ENCODE peak calls at places on chromosomes 13 and 19, in five cellular contexts. T, J, Q, L and Y are unnamed samples.

GRCh38 chr19:2244122-2244411 is 5.1 kb upstream of the AMH start:
- DNase-seq in J (no peak), Q (no peak), T (no peak), L (no peak), Y (no peak)

GRCh38 chr13:31204592-31204991 is 4.8 kb downstream of the B3GLCT start:
- DNase-seq in Q (no peak), J (peak), T (no peak), L (no peak), Y (peak)

GRCh38 chr13:100541882-100542545 is 46.6 kb downstream of the GGACT start:
- DNase-seq in L (peak), Q (peak), T (no peak), J (no peak), Y (no peak)

GRCh38 chr13:66780814-66781213 is 449.3 kb downstream of the PCDH9 start:
- DNase-seq in T (no peak), L (no peak), J (no peak), Q (no peak), Y (peak)

GRCh38 chr13:45333973-45334922 is 6.7 kb downstream of the TPT1 start:
- DNase-seq in J (peak), T (peak), L (no peak), Q (no peak), Y (peak)

GRCh38 chr13:110444226-110444653 is 117.3 kb downstream of the RAB20 start:
- DNase-seq in L (no peak), J (peak), Q (no peak), T (no peak), Y (peak)

GRCh38 chr13:91375119-91375729 is 23.2 kb upstream of the GPC5 start:
- DNase-seq in T (no peak), Q (no peak), L (no peak), J (peak), Y (no peak)

GRCh38 chr19:45096700-45097099 is 3.7 kb downstream of the PPP1R37 start:
- DNase-seq in T (no peak), L (no peak), Q (no peak), J (no peak), Y (no peak)

GRCh38 chr19:29326849-29327840 is 114.2 kb upstream of the UQCRFS1 start:
- DNase-seq in T (no peak), J (no peak), Q (no peak), L (peak), Y (no peak)

GRCh38 chr19:19274716-19275115 is 1.6 kb upstream of the TM6SF2 start:
- DNase-seq in Q (peak), T (no peak), J (no peak), L (no peak), Y (no peak)

GRCh38 chr19:45136507-45137178 is 24.1 kb downstream of the NKPD1 start:
- DNase-seq in Q (no peak), L (no peak), T (no peak), J (no peak), Y (no peak)

GRCh38 chr13:31824705-31825512 is 85.6 kb downstream of the RXFP2 start:
- DNase-seq in T (no peak), J (peak), Q (no peak), L (no peak), Y (no peak)

GRCh38 chr13:29508874-29509249 is 86.6 kb downstream of the SLC7A1 start:
- DNase-seq in J (no peak), Q (no peak), L (no peak), T (no peak), Y (no peak)

GRCh38 chr19:4803736-4804695 is 12.5 kb downstream of the FEM1A start:
- DNase-seq in T (peak), J (peak), Q (peak), L (no peak), Y (peak)

GRCh38 chr19:10543420-10544241 is at the start of gene ATG4D:
- DNase-seq in T (peak), J (peak), Q (peak), L (no peak), Y (peak)

GRCh38 chr13:94705081-94705751 is 7.1 kb downstream of the SOX21 start:
- DNase-seq in J (no peak), Q (no peak), L (no peak), T (no peak), Y (no peak)

GRCh38 chr19:41263042-41263849 is 926 bp upstream of the HNRNPUL1 start:
- DNase-seq in T (peak), J (peak), Q (peak), L (peak), Y (peak)

GRCh38 chr19:49811328-49811727 is 1.8 kb downstream of the FUZ start:
- DNase-seq in Q (no peak), L (no peak), J (no peak), T (no peak), Y (no peak)

GRCh38 chr13:75907044-75907443 is 270.9 kb downstream of the LMO7 start:
- DNase-seq in L (no peak), Q (no peak), J (no peak), T (no peak), Y (no peak)

GRCh38 chr13:30033681-30034447 is 183.4 kb upstream of the UBL3 start:
- DNase-seq in T (no peak), L (no peak), J (peak), Q (no peak), Y (peak)

GRCh38 chr13:107421028-107421427 is 794.3 kb downstream of the LIG4 start:
- DNase-seq in T (no peak), L (no peak), J (no peak), Q (no peak), Y (no peak)

GRCh38 chr13:97544041-97544765 is 110.2 kb downstream of the RAP2A start:
- DNase-seq in Q (no peak), J (peak), L (no peak), T (no peak), Y (no peak)

GRCh38 chr13:52845766-52846566 is 2.5 kb downstream of the PCDH8 start:
- DNase-seq in T (no peak), Q (no peak), J (no peak), L (no peak), Y (peak)

GRCh38 chr13:94169783-94170513 is 309.5 kb downstream of the DCT start:
- DNase-seq in T (no peak), L (no peak), Q (peak), J (peak), Y (peak)

GRCh38 chr13:99800951-99801350 is 170.6 kb downstream of the ZIC5 start:
- DNase-seq in J (no peak), Q (no peak), T (no peak), L (no peak), Y (no peak)

GRCh38 chr19:17557461-17557860 is 2.0 kb downstream of the COLGALT1 start:
- DNase-seq in J (peak), L (peak), T (no peak), Q (no peak), Y (peak)

GRCh38 chr19:17555480-17555928 is at the start of gene COLGALT1:
- DNase-seq in T (peak), L (peak), J (peak), Q (peak), Y (peak)

GRCh38 chr19:17554968-17555479 is 425 bp upstream of the COLGALT1 start:
- DNase-seq in Q (no peak), T (no peak), J (no peak), L (no peak), Y (no peak)

GRCh38 chr19:17555929-17556813 is 722 bp downstream of the COLGALT1 start:
- DNase-seq in Q (peak), J (peak), T (peak), L (peak), Y (peak)

DNA sequence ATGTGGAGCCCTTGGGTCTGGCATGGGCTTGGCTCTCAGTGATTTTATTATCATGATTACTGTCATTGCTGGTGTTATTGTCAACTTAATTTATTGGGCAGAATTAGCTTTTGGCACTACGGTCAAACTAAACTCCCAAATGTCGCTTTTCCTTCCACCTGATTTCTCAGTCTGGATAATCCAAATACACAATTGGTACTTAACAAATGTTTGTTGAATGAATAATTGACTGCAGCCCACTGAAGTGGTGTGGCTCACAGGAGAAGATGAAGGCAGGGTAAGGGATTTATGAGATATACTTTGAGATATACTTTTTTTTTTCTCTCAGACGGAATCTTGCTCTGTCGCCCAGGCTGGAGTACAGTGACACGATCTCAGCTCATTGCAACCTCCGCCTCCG is 1.5 kb downstream of the COLGALT1 start:
- DNase-seq in J (no peak), T (no peak), L (no peak), Q (no peak), Y (no peak)
- H3K4me3 ChIP-seq in J (peak), T (peak), L (peak), Q (no peak), Y (peak)

GRCh38 chr19:1105217-1105872 is 1.6 kb downstream of the GPX4 start:
- DNase-seq in L (no peak), T (no peak), Q (no peak), J (peak), Y (no peak)
- TF ChIP-seq CTCF in L (no peak), T (no peak), Q (no peak), J (no peak), Y (no peak)

DNA sequence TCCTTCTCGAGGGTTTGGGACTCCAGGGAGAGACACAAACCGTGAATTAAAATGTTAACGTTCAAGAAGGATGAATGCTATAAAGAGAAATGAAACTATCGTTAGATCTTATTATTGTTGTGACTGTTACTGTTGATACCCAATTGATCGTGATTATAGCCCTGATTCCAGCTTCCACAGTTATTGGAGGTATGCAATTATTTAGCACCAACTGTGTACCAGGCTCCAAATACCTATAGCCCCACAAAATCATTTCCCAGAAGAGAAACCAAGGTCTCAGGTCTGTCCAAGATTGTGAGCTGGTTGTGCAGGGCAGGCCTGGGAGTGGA is 30.1 kb upstream of the NFIC start:
- DNase-seq in J (no peak), T (no peak), L (no peak), Q (no peak), Y (no peak)
- H3K4me3 ChIP-seq in J (no peak), T (no peak), L (no peak), Q (no peak), Y (no peak)

DNA sequence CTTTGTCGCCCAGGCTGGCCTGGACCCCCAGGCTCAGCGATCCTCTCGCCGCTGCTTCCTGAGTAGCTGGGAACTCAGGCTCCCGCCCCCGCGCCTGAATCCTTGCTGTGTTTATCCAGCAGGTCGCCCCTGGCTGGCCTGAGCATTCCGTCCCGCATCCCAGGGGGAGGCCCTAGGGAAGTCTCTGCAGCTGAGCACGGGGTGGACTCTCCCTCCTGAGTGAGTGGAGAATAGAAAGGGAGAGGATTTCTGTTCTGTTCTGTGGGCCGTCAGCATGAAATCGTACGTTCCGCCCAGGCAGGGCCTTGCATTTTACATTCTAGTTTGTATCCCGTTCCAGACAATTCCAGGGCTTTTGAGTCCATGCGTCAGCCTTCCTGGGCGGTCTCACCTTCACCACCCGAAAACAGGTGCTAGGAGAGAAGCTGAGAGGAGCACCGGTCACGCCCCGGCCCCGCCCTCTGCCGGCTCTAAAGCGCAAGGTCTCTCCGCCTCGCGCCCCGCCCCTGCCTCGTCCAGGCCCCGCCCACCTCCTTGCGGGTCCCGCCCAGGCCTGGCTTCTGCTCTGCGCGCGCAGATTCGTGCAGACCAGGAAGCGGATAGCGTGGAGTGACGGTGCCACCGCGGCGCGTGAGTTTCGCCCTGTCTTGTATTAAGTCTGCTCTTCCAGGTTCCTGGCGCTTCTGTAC is at the start of gene ZNF761:
- DNase-seq in Q (peak), T (peak), J (peak), L (peak), Y (peak)
- TF ChIP-seq CTCF in Q (peak), T (peak), J (peak), L (peak), Y (peak)

DNA sequence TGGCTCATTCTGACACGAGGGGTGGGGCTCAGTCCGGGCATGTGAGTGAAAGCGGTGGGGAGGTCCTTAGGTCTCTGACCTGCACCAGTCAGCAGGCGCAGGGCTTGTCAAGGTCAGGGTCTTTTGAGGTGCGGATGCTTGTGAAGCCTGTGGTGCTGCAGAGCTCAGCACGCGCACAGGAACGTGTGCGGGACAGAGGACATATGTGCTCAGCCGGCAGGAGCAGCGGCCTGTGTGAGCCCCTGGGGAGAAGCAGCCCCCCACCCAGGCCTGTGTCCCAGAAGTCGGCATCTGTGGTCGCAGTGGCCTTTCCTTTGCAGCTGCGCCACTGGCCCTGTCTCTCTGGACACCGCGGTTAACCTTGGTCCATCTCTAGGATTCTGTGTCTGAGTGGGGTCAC is 30.9 kb downstream of the ATP4B start:
- DNase-seq in Q (no peak), L (no peak), J (no peak), T (no peak), Y (no peak)
- H3K4me3 ChIP-seq in Q (no peak), L (no peak), J (no peak), T (no peak), Y (no peak)

GRCh38 chr19:9037415-9038062 is 27.3 kb upstream of the MUC16 start:
- DNase-seq in Q (no peak), T (no peak), L (no peak), J (no peak), Y (no peak)

DNA sequence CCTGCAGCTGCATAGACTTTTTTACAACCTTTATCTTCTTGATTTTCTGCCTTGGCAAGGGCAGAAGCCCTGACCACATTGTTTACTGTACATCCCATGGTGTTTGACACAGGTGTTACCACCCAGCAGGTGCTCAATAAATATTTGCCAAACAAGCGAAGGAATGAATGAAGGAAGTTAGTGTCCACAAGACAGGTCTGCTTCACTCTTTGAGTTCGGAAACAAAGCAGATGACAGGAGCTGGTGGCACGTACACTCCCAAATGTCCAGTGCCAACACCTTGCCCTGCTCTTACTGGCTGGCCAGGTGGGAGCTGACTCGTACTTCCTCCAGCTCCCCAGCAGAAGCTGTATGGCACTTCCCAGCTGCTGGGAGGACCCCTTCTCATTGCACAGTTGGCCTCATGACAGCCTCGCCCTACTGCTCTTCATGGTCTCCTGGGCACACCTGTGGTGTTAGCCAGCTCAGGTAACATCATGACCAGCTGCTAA is 22.0 kb upstream of the MUC16 start:
- DNase-seq in T (no peak), J (no peak), L (no peak), Q (no peak), Y (no peak)
- TF ChIP-seq CTCF in T (no peak), J (no peak), L (no peak), Q (no peak), Y (no peak)

GRCh38 chr19:664913-665443 is 2.0 kb upstream of the RNF126 start:
- DNase-seq in Q (peak), L (peak), T (peak), J (peak), Y (peak)
- H3K4me3 ChIP-seq in Q (no peak), L (peak), T (no peak), J (peak), Y (no peak)

GRCh38 chr13:98785968-98786367 is 33.5 kb upstream of the SLC15A1 start:
- DNase-seq in Q (no peak), L (no peak), J (no peak), T (no peak), Y (no peak)

GRCh38 chr13:98787173-98787572 is 34.7 kb upstream of the SLC15A1 start:
- DNase-seq in Q (no peak), L (no peak), J (no peak), T (no peak), Y (no peak)

GRCh38 chr13:98784666-98785065 is 32.2 kb upstream of the SLC15A1 start:
- DNase-seq in J (no peak), T (no peak), L (no peak), Q (no peak), Y (no peak)

GRCh38 chr13:98783856-98784478 is 31.5 kb upstream of the SLC15A1 start:
- DNase-seq in Q (no peak), L (no peak), J (no peak), T (no peak), Y (no peak)

DNA sequence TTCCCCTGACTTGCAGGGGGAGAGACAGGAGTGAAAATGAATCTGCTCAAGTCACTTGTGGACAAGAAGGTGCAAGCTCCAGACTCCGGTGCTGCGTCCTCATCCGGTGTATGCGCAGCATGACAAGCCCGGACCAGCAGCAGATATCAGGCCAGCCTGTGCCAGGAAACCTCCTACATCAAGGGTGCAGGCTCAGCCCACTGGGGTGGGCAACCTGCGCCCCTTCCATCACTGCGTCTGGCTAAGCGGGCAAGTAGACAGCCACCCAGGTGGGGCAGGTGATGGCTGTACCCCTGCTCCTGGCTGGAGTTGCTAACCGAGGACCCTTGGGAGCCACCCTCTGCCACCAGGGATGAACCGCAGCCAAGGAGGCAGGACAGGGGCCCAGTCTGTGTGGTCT is 32.9 kb upstream of the SLC15A1 start:
- DNase-seq in J (no peak), Q (no peak), L (no peak), T (no peak), Y (no peak)
- TF ChIP-seq CTCF in J (no peak), Q (no peak), L (no peak), T (no peak), Y (no peak)